ENCODE peak calls at places on chromosomes 11 and 22, in four cellular contexts. I is glutamatergic neuron, A is HFFc6, J is upper lobe of right lung. Z is an unnamed sample.

GRCh38 chr22:20864186-20864908 is 5.5 kb downstream of the SNAP29 start:
- DNase-seq in I (no peak), A (no peak), J (no peak), Z (no peak)

GRCh38 chr11:110890995-110891394 is 178.8 kb upstream of the ARHGAP20 start:
- DNase-seq in I (no peak), A (no peak), J (no peak), Z (no peak)

GRCh38 chr11:103619480-103619879 is 417.0 kb upstream of the DDI1 start:
- DNase-seq in I (no peak), A (peak; percentile 10), J (no peak), Z (no peak)

GRCh38 chr11:129189646-129190045 is 2.5 kb downstream of the ARHGAP32 start:
- DNase-seq in I (no peak), A (no peak), J (no peak), Z (no peak)

GRCh38 chr11:119616586-119617342 is 112.2 kb downstream of the NECTIN1 start:
- DNase-seq in I (no peak), A (no peak), J (no peak), Z (no peak)

GRCh38 chr22:24465566-24465965 is 29.6 kb upstream of the UPB1 start:
- DNase-seq in I (no peak), A (peak; percentile 25), J (no peak), Z (no peak)

GRCh38 chr11:110715541-110715940 is 3.3 kb upstream of the ARHGAP20 start:
- DNase-seq in I (no peak), A (peak; percentile 46), J (no peak), Z (no peak)

GRCh38 chr22:20247608-20248171 is 20.4 kb downstream of the RTN4R start:
- DNase-seq in I (no peak), A (no peak), J (no peak), Z (no peak)

GRCh38 chr11:6571434-6572008 is 31.9 kb downstream of the RRP8 start:
- DNase-seq in I (no peak), A (no peak), J (no peak), Z (no peak)

GRCh38 chr22:28442951-28443876 is 236.4 kb downstream of the TTC28 start:
- DNase-seq in I (peak; percentile 55), A (peak; percentile 66), J (peak; percentile 79), Z (no peak)

GRCh38 chr22:24134090-24134846 is 47.0 kb upstream of the SUSD2 start:
- DNase-seq in I (peak; percentile 62), A (no peak), J (peak; percentile 90), Z (no peak)

GRCh38 chr11:5367461-5368074 is 16.0 kb upstream of the OR51M1 start:
- DNase-seq in I (no peak), A (peak; percentile 79), J (no peak), Z (no peak)

GRCh38 chr11:65437436-65438227 is 15.0 kb downstream of the NEAT1 start:
- DNase-seq in I (no peak), A (no peak), J (peak; percentile 36), Z (no peak)

GRCh38 chr22:39574779-39575551 is 4.4 kb downstream of the CACNA1I start:
- DNase-seq in I (no peak), A (peak; percentile 86), J (no peak), Z (no peak)

GRCh38 chr11:64772318-64773018 is 5.9 kb downstream of the SF1 start:
- DNase-seq in I (no peak), A (no peak), J (no peak), Z (peak; percentile 24)

GRCh38 chr22:17944205-17944725 is 80.1 kb downstream of the MICAL3 start:
- DNase-seq in I (no peak), A (no peak), J (no peak), Z (no peak)

GRCh38 chr11:87463486-87464102 is 425.9 kb downstream of the TMEM135 start:
- DNase-seq in I (no peak), A (peak; percentile 36), J (no peak), Z (no peak)

GRCh38 chr11:128776434-128777284 is 82.8 kb downstream of the FLI1 start:
- DNase-seq in I (peak; percentile 85), A (no peak), J (peak; percentile 69), Z (peak; percentile 61)

GRCh38 chr11:123640677-123641494 is 13.5 kb downstream of the SCN3B start:
- DNase-seq in I (peak; percentile 76), A (no peak), J (peak; percentile 71), Z (peak; percentile 71)

GRCh38 chr11:93939084-93939780 is 81.9 kb upstream of the HEPHL1 start:
- DNase-seq in I (no peak), A (peak; percentile 81), J (no peak), Z (no peak)

GRCh38 chr11:111911563-111912401 is at the start of gene CRYAB:
- DNase-seq in I (no peak), A (peak; percentile 94), J (peak; percentile 78), Z (no peak)

GRCh38 chr11:44005956-44006355 is 41.8 kb upstream of the ACCSL start:
- DNase-seq in I (peak; percentile 6), A (no peak), J (no peak), Z (no peak)

GRCh38 chr22:46057206-46057605 is 80.2 kb upstream of the WNT7B start:
- DNase-seq in I (no peak), A (no peak), J (peak; percentile 40), Z (no peak)

DNA sequence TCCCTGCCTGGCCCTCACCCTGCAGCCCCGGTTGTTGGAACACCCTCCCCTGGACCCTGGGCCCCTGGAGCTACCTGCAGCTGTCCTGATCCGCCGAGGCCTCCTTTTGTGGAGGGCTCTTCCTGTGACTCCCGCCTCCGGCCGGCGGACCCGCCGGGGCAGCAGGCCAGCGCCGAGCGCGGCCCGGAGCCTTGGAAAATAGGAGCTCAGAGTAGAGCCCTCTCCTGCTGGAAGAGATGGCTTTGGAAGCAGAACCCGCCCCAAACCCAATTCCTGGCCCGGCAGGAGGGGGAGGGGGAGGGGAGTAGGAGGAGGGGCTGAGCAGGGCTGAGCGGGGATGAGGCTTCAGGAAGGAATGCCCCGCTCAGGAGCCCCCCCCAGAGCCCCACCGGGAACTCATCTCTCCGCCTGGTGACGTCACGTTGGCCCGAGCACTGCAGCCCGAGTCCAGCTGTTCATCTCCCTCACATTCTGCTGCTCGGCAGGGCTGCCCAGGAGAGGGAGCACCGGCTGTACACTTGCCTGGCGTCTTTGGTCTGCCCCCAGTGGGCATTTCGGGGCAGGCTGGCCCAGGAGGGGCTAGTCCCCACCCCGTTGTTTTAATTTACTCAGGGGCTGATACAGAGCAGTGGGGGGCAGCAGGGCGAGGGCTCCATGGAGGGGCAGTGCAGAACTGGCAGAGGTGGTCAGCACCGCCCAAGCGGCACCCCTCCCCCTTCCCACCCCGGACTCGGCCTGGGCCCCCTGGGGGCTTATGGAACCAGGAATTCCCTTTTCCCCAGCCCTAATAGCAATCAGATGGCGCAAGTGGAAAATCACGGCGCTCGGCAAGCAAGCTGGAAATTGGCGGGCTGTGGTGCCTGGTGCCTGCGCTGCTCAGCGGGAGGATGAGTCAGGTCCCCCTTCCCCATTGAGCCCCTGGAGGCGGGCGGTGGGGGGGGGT is at the start of gene MRGPRF:
- DNase-seq in I (peak; percentile 62), A (peak; percentile 84), J (peak; percentile 79), Z (no peak)
- TF ChIP-seq CTCF in I (peak; percentile 31), A (peak; percentile 83), J (peak; percentile 44), Z (no peak)

GRCh38 chr22:26038365-26038764 is 130.9 kb upstream of the SEZ6L start:
- DNase-seq in I (no peak), A (no peak), J (no peak), Z (no peak)

GRCh38 chr22:26035523-26035922 is 133.7 kb upstream of the SEZ6L start:
- DNase-seq in I (no peak), A (no peak), J (no peak), Z (no peak)

GRCh38 chr22:26031641-26032040 is 137.6 kb upstream of the SEZ6L start:
- DNase-seq in I (no peak), A (no peak), J (no peak), Z (no peak)

GRCh38 chr22:26033071-26033470 is 136.2 kb upstream of the SEZ6L start:
- DNase-seq in I (no peak), A (no peak), J (no peak), Z (no peak)

DNA sequence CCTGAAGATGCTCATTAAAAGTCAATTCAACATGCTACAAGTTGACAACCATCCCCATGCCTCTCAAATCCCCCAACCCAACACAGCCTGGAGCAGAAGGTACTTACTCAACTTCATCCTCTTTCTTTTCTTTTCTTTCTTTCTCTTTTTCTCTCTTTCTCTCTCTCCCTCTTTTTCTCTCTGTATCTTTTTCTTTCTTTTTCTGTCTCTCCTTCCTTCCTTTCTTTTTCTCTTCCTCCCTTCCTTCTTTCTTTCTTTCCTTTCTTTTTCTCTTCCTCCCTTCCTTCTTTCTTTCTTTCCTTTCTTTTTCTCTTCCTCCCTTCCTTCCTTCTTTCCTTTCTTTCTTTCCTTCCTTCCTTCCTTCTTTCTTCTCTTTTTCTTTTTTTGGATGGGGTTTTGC is 135.7 kb upstream of the SEZ6L start:
- DNase-seq in I (no peak), A (no peak), J (no peak), Z (no peak)
- TF ChIP-seq CTCF in I (no peak), A (no peak), J (no peak), Z (no peak)

GRCh38 chr11:84800755-84801346 is 826.3 kb downstream of the DLG2 start:
- DNase-seq in I (no peak), A (peak; percentile 19), J (no peak), Z (no peak)
- TF ChIP-seq CTCF in I (peak; percentile 47), A (peak; percentile 73), J (peak; percentile 7), Z (no peak)

GRCh38 chr22:31448382-31448781 is 41.3 kb downstream of the EIF4ENIF1 start:
- DNase-seq in I (no peak), A (no peak), J (no peak), Z (no peak)

GRCh38 chr22:31449521-31449920 is 40.1 kb downstream of the EIF4ENIF1 start:
- DNase-seq in I (no peak), A (no peak), J (no peak), Z (no peak)

GRCh38 chr22:31447337-31447736 is 42.3 kb downstream of the EIF4ENIF1 start:
- DNase-seq in I (no peak), A (no peak), J (no peak), Z (no peak)

GRCh38 chr22:31446767-31447166 is 42.9 kb downstream of the EIF4ENIF1 start:
- DNase-seq in I (no peak), A (no peak), J (no peak), Z (no peak)

DNA sequence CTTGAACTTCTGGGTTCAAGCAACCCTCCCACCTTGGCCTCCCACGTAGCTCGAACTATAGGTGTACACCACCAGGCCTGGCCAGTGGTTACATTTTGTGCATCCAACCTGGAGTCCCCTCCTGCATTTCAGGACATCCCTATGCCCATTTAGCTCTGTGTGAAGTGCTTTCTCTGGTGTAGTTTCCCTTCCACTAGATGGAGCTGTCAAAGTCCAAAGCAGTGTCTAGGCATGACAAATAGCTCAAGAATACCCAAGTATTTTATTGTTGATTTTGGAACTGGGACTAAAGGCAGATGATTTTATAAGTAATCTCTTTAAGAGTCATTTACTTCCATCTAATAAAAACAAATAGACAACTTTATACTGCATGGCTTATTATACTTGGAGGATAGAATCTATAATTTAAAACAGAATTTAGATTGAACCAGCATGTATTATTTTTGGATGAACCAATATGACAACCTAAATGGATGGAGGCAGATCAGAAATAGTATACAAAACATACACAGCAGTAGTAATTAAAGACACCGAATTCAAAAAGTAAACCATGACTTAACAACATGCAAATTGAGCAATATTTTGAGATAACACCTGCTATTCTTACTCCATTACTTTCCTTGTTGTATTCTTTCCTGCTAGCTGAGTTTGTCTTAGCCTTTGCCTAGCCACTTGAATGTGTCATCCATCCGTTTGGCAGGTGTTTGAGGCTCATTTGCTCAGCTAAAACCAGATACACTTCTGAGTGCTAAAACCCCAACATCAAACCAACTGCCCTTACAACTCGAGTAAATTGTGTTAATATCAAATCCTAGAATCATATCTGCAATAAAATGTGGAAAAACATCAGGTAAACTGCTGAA is 37.7 kb downstream of the EIF4ENIF1 start:
- DNase-seq in I (no peak), A (peak; percentile 66), J (no peak), Z (peak; percentile 44)
- TF ChIP-seq CTCF in I (no peak), A (peak; percentile 77), J (peak; percentile 41), Z (peak; percentile 56)